ENCODE peak calls at places on chromosomes 5 and 9, in seven cellular contexts. One of them, this sample, is unnamed.
A peak's percentile ranks its signal among the peaks of the same experiment; 100 is the strongest.

GRCh38 chr9:98222885-98223640 is 30.6 kb upstream of the CORO2A start:
- DNase-seq in stimulated activated CD8-positive, alpha-beta memory T cell treated with anti-CD3 and anti-CD28 coated beads, Interleukin-12 subunit alpha, Interleukin-12 subunit beta, amount 100 ng/mL, for 4 hours: no peak
- DNase-seq in kidney glomerular epithelial cell: peak; percentile 96
- DNase-seq in ELF-1: peak; percentile 8
- DNase-seq in lung: no peak
- DNase-seq in fibroblast of the aortic adventitia: peak; percentile 99
- DNase-seq in foreskin fibroblast: peak; percentile 97
- DNase-seq in this sample: peak; percentile 94

GRCh38 chr5:142426129-142426641 is 101.4 kb upstream of the SPRY4 start:
- DNase-seq in stimulated activated CD8-positive, alpha-beta memory T cell treated with anti-CD3 and anti-CD28 coated beads, Interleukin-12 subunit alpha, Interleukin-12 subunit beta, amount 100 ng/mL, for 4 hours: peak; percentile 21
- DNase-seq in kidney glomerular epithelial cell: no peak
- DNase-seq in ELF-1: no peak
- DNase-seq in lung: no peak
- DNase-seq in fibroblast of the aortic adventitia: no peak
- DNase-seq in foreskin fibroblast: no peak
- DNase-seq in this sample: peak; percentile 63

GRCh38 chr9:34171753-34172535 is 6.9 kb upstream of the UBAP1 start:
- DNase-seq in stimulated activated CD8-positive, alpha-beta memory T cell treated with anti-CD3 and anti-CD28 coated beads, Interleukin-12 subunit alpha, Interleukin-12 subunit beta, amount 100 ng/mL, for 4 hours: no peak
- DNase-seq in kidney glomerular epithelial cell: no peak
- DNase-seq in ELF-1: no peak
- DNase-seq in lung: peak; percentile 44
- DNase-seq in fibroblast of the aortic adventitia: no peak
- DNase-seq in foreskin fibroblast: no peak
- DNase-seq in this sample: no peak

GRCh38 chr9:3321186-3321585 is 204.6 kb downstream of the RFX3 start:
- DNase-seq in stimulated activated CD8-positive, alpha-beta memory T cell treated with anti-CD3 and anti-CD28 coated beads, Interleukin-12 subunit alpha, Interleukin-12 subunit beta, amount 100 ng/mL, for 4 hours: no peak
- DNase-seq in kidney glomerular epithelial cell: no peak
- DNase-seq in ELF-1: no peak
- DNase-seq in lung: no peak
- DNase-seq in fibroblast of the aortic adventitia: no peak
- DNase-seq in foreskin fibroblast: no peak
- DNase-seq in this sample: no peak

GRCh38 chr9:1100945-1101344 is 50.8 kb downstream of the DMRT2 start:
- DNase-seq in stimulated activated CD8-positive, alpha-beta memory T cell treated with anti-CD3 and anti-CD28 coated beads, Interleukin-12 subunit alpha, Interleukin-12 subunit beta, amount 100 ng/mL, for 4 hours: no peak
- DNase-seq in kidney glomerular epithelial cell: peak; percentile 41
- DNase-seq in ELF-1: peak; percentile 21
- DNase-seq in lung: peak; percentile 36
- DNase-seq in fibroblast of the aortic adventitia: peak; percentile 34
- DNase-seq in foreskin fibroblast: peak; percentile 17
- DNase-seq in this sample: peak; percentile 54

GRCh38 chr9:127749090-127749787 is 14.1 kb upstream of the TOR2A start:
- DNase-seq in stimulated activated CD8-positive, alpha-beta memory T cell treated with anti-CD3 and anti-CD28 coated beads, Interleukin-12 subunit alpha, Interleukin-12 subunit beta, amount 100 ng/mL, for 4 hours: no peak
- DNase-seq in kidney glomerular epithelial cell: no peak
- DNase-seq in ELF-1: no peak
- DNase-seq in lung: no peak
- DNase-seq in fibroblast of the aortic adventitia: no peak
- DNase-seq in foreskin fibroblast: no peak
- DNase-seq in this sample: no peak

GRCh38 chr9:111131219-111131618 is 92.9 kb upstream of the LPAR1 start:
- DNase-seq in stimulated activated CD8-positive, alpha-beta memory T cell treated with anti-CD3 and anti-CD28 coated beads, Interleukin-12 subunit alpha, Interleukin-12 subunit beta, amount 100 ng/mL, for 4 hours: no peak
- DNase-seq in kidney glomerular epithelial cell: no peak
- DNase-seq in ELF-1: no peak
- DNase-seq in lung: no peak
- DNase-seq in fibroblast of the aortic adventitia: no peak
- DNase-seq in foreskin fibroblast: no peak
- DNase-seq in this sample: no peak

GRCh38 chr9:28158451-28158850 is 585.2 kb upstream of the C9orf72 start:
- DNase-seq in stimulated activated CD8-positive, alpha-beta memory T cell treated with anti-CD3 and anti-CD28 coated beads, Interleukin-12 subunit alpha, Interleukin-12 subunit beta, amount 100 ng/mL, for 4 hours: no peak
- DNase-seq in kidney glomerular epithelial cell: no peak
- DNase-seq in ELF-1: no peak
- DNase-seq in lung: no peak
- DNase-seq in fibroblast of the aortic adventitia: no peak
- DNase-seq in foreskin fibroblast: no peak
- DNase-seq in this sample: no peak

GRCh38 chr5:59021286-59021673 is 438.4 kb downstream of the RAB3C start:
- DNase-seq in stimulated activated CD8-positive, alpha-beta memory T cell treated with anti-CD3 and anti-CD28 coated beads, Interleukin-12 subunit alpha, Interleukin-12 subunit beta, amount 100 ng/mL, for 4 hours: no peak
- DNase-seq in kidney glomerular epithelial cell: no peak
- DNase-seq in ELF-1: no peak
- DNase-seq in lung: no peak
- DNase-seq in fibroblast of the aortic adventitia: no peak
- DNase-seq in foreskin fibroblast: no peak
- DNase-seq in this sample: no peak

GRCh38 chr9:83448606-83449005 is 89.6 kb downstream of the FRMD3 start:
- DNase-seq in stimulated activated CD8-positive, alpha-beta memory T cell treated with anti-CD3 and anti-CD28 coated beads, Interleukin-12 subunit alpha, Interleukin-12 subunit beta, amount 100 ng/mL, for 4 hours: no peak
- DNase-seq in kidney glomerular epithelial cell: no peak
- DNase-seq in ELF-1: no peak
- DNase-seq in lung: no peak
- DNase-seq in fibroblast of the aortic adventitia: no peak
- DNase-seq in foreskin fibroblast: no peak
- DNase-seq in this sample: no peak

GRCh38 chr5:172769324-172769597 is 1.7 kb downstream of the DUSP1 start:
- DNase-seq in stimulated activated CD8-positive, alpha-beta memory T cell treated with anti-CD3 and anti-CD28 coated beads, Interleukin-12 subunit alpha, Interleukin-12 subunit beta, amount 100 ng/mL, for 4 hours: no peak
- DNase-seq in kidney glomerular epithelial cell: no peak
- DNase-seq in ELF-1: no peak
- DNase-seq in lung: no peak
- DNase-seq in fibroblast of the aortic adventitia: no peak
- DNase-seq in foreskin fibroblast: no peak
- DNase-seq in this sample: no peak

GRCh38 chr9:36679710-36680109 is 107.0 kb downstream of the MELK start:
- DNase-seq in stimulated activated CD8-positive, alpha-beta memory T cell treated with anti-CD3 and anti-CD28 coated beads, Interleukin-12 subunit alpha, Interleukin-12 subunit beta, amount 100 ng/mL, for 4 hours: no peak
- DNase-seq in kidney glomerular epithelial cell: no peak
- DNase-seq in ELF-1: no peak
- DNase-seq in lung: no peak
- DNase-seq in fibroblast of the aortic adventitia: peak; percentile 5
- DNase-seq in foreskin fibroblast: no peak
- DNase-seq in this sample: no peak

GRCh38 chr5:53438486-53439472 is 41.6 kb upstream of the FST start:
- DNase-seq in stimulated activated CD8-positive, alpha-beta memory T cell treated with anti-CD3 and anti-CD28 coated beads, Interleukin-12 subunit alpha, Interleukin-12 subunit beta, amount 100 ng/mL, for 4 hours: no peak
- DNase-seq in kidney glomerular epithelial cell: no peak
- DNase-seq in ELF-1: no peak
- DNase-seq in lung: no peak
- DNase-seq in fibroblast of the aortic adventitia: peak; percentile 89
- DNase-seq in foreskin fibroblast: peak; percentile 65
- DNase-seq in this sample: peak; percentile 58

This sample was measured in AG20443.